ENCODE peak calls at places on chromosome 22, in six cellular contexts. I is heart left ventricle, M is fibroblast of the aortic adventitia, V is SK-N-SH, B is GM12865, O is transverse colon. Y is an unnamed sample.

GRCh38 chr22:39433476-39434242 is 23.2 kb upstream of the MGAT3 start:
- DNase-seq in B (no peak), V (no peak), M (no peak), I (peak; percentile 13), O (no peak), Y (no peak)

GRCh38 chr22:23313791-23314567 is 133.7 kb downstream of the BCR start:
- DNase-seq in O (no peak), I (no peak), M (no peak), V (peak; percentile 9), B (no peak), Y (no peak)

GRCh38 chr22:35454416-35455054 is 54.6 kb downstream of the MCM5 start:
- DNase-seq in B (no peak), V (no peak), O (no peak), M (no peak), I (peak; percentile 41), Y (no peak)

GRCh38 chr22:21567456-21568206 is at the start of gene UBE2L3:
- DNase-seq in V (peak; percentile 96), M (peak; percentile 73), O (peak; percentile 88), B (peak; percentile 89), I (peak; percentile 88), Y (peak; percentile 82)

GRCh38 chr22:24067587-24068376 is 56.7 kb downstream of the CABIN1 start:
- DNase-seq in B (no peak), V (no peak), I (no peak), M (no peak), O (peak; percentile 53), Y (no peak)

GRCh38 chr22:44746836-44747519 is 5.4 kb upstream of the ARHGAP8 start:
- DNase-seq in O (peak; percentile 70), V (no peak), I (no peak), M (no peak), B (no peak), Y (no peak)

GRCh38 chr22:47279337-47279736 is 516.9 kb downstream of the TBC1D22A start:
- DNase-seq in I (peak; percentile 14), M (no peak), V (no peak), B (no peak), O (no peak), Y (no peak)

GRCh38 chr22:16954060-16954403 is 54.0 kb downstream of the GAB4 start:
- DNase-seq in M (no peak), I (no peak), O (no peak), B (no peak), V (no peak), Y (no peak)

GRCh38 chr22:31162015-31162765 is 2.2 kb downstream of the RNF185 start:
- DNase-seq in O (no peak), I (no peak), B (no peak), V (no peak), M (peak; percentile 53), Y (no peak)
- H3K4me3 ChIP-seq in O (no peak overlapping the region), I (peak overlapping the region; percentile 19), B (no peak overlapping the region), V (peak overlapping the region; percentile 99), M (peak overlapping the region; percentile 40), Y (no peak overlapping the region)

GRCh38 chr22:31872209-31872608 is 72.1 kb upstream of the YWHAH start:
- DNase-seq in I (no peak), M (no peak), O (no peak), B (peak; percentile 23), V (peak; percentile 46), Y (no peak)
- TF ChIP-seq CTCF in I (no peak), M (peak; percentile 12), O (no peak), B (peak; percentile 9), V (peak; percentile 23), Y (peak; percentile 5)

DNA sequence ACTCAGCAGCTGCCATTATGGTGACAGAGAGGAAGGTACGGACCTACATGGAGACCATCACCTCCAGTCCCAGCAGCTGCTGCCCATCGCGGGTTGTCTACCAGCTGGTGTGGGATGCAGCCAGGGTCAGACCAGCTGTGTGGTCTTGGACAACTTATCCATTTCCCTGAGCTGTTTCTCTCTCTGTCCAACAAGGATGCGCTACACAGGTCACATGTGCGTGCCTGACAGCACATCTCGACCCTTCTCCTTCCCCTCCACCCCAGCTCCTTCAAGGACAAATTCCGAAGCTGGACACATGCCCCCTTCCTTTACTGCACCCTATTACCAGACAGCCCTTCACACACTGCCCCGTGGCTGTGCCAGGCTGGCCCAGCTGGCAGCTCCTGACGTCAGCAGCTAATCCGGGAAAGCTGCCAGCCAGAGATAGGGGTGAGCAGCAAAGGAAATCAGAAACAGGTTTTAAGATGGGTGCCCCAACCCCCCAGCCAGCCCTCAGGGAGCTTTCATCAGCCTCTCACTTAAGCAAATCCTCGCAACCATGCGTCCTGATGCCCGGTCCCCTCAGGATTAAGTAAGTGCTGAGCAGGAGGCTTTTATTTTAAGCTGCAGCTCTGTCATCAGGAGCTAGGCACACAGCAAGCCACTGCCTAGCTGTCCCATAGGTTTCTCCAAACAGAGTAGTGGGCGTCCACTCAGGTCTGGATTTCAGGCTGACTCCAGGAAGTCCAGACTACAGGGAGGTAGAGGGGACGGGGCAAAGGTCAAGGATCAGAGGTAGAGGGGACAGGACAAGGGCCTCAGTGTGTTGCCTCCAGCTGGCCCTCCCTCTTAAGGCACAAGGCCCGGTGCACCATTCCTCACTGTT is 20.3 kb downstream of the TEF start:
- DNase-seq in M (peak; percentile 81), O (peak; percentile 87), B (no peak), V (peak; percentile 81), I (peak; percentile 88), Y (peak; percentile 76)
- H3K4me3 ChIP-seq in M (no peak overlapping the region), O (no peak overlapping the region), B (no peak overlapping the region), V (no peak overlapping the region), I (no peak overlapping the region), Y (no peak overlapping the region)

DNA sequence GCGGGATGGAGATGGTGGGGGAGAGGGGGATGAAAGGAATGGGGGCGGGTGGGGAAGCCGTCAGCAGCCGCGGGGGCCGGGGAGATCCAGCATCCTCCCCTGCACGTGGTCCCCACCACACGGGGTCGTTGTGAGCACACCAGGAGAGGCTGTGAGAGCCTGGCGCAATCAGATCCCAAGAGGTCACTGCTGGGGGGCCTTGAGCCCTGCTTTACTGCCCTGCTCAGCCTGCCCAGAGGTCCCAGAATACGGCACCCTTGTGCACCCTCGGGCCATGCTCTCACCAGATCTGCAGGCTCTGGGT is 7.4 kb downstream of the CABP7 start:
- DNase-seq in B (peak; percentile 20), I (peak; percentile 47), V (peak; percentile 91), O (peak; percentile 21), M (peak; percentile 35), Y (no peak)
- TF ChIP-seq CTCF in B (peak; percentile 50), I (peak; percentile 30), V (peak; percentile 32), O (no peak), M (peak; percentile 36), Y (no peak)

DNA sequence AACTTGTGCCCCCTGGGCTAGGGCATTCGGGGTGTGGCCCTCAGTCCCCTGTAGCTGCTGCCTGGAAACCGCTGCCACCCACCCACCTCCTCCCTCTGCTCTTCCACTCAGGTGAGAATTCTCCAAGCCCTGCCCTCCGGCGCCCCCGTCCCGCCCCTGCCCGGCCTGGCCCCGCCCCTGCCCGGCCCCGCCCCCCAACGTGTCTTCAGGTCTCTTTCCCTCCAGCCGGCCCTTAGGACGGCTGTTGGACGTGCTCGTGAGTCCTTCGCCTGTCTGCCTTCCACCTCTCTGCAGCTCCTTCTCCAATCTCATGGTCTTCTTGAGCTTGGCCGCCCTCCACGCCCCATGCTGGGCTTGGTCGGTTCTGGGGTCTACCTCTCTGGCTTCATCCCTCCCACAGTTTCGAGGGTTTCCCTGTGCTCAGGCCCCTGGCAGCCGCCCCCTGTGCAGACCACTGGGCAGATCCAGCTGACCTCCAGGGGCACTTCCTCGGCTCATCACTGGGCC is 12.2 kb downstream of the MAPK8IP2 start:
- DNase-seq in I (no peak), M (no peak), V (peak; percentile 89), B (no peak), O (peak; percentile 72), Y (no peak)
- H3K4me3 ChIP-seq in I (no peak overlapping the region), M (no peak overlapping the region), V (no peak overlapping the region), B (no peak overlapping the region), O (no peak overlapping the region), Y (no peak overlapping the region)

DNA sequence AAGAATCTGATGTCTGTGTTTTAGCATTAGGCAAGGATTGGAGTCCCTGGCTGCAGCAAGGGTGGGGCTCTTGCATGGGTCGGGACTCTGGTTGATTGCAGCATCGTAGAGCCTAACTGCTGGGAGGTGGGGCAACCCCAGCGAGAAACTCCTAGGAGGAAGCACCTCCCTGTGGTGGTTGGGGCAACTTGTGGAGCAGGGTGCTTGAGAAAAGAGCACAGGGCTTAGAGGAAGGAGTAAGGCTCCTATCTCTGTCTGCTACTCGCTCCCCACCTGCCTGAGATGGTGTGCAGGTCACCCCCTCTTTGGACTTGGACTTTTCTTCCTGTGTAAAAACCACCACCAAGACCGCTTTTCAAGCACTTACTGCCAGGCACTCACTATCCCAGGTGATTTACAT is 15.6 kb downstream of the SREBF2 start:
- DNase-seq in B (peak; percentile 50), I (peak; percentile 39), V (no peak), M (peak; percentile 43), O (peak; percentile 88), Y (peak; percentile 72)
- TF ChIP-seq CTCF in B (no peak), I (no peak), V (no peak), M (no peak), O (peak; percentile 34), Y (no peak)

GRCh38 chr22:37300551-37301017 is 18.3 kb downstream of the CYTH4 start:
- DNase-seq in B (peak; percentile 45), O (no peak), V (no peak), I (no peak), M (no peak), Y (no peak)
- H3K4me3 ChIP-seq in B (peak overlapping the region; percentile 35), O (no peak overlapping the region), V (no peak overlapping the region), I (no peak overlapping the region), M (no peak overlapping the region), Y (no peak overlapping the region)

Y was measured in lung.